ENCODE peak calls at places on chromosome 4, in four cellular contexts. U is OCI-LY7, D is AG09319, P is GM13976. Y is an unnamed sample.

GRCh38 chr4:123622572-123622971 is 226.0 kb downstream of the SPRY1 start:
- DNase-seq in U (no peak), D (no peak), P (no peak), Y (no peak)

GRCh38 chr4:650951-651883 is 22.9 kb downstream of the ATP5ME start:
- DNase-seq in U (no peak), D (no peak), P (no peak), Y (no peak)

GRCh38 chr4:55386073-55386472 is 9.7 kb upstream of the TMEM165 start:
- DNase-seq in U (peak), D (no peak), P (peak), Y (no peak)

GRCh38 chr4:52172166-52172565 is 121.1 kb downstream of the SPATA18 start:
- DNase-seq in U (no peak), D (no peak), P (no peak), Y (no peak)

GRCh38 chr4:186037692-186038658 is 31.0 kb upstream of the TLR3 start:
- DNase-seq in U (peak), D (peak), P (peak), Y (peak)

GRCh38 chr4:116702949-116703348 is 382.4 kb downstream of the TRAM1L1 start:
- DNase-seq in U (peak), D (no peak), P (no peak), Y (no peak)

GRCh38 chr4:110610940-110611785 is 11.7 kb downstream of the PITX2 start:
- DNase-seq in U (no peak), D (no peak), P (no peak), Y (no peak)

GRCh38 chr4:39044947-39045734 is 12.9 kb upstream of the TMEM156 start:
- DNase-seq in U (peak), D (no peak), P (peak), Y (no peak)

GRCh38 chr4:20195071-20195885 is 56.4 kb upstream of the SLIT2 start:
- DNase-seq in U (no peak), D (no peak), P (no peak), Y (no peak)

GRCh38 chr4:17771284-17771908 is 10.0 kb downstream of the FAM184B start:
- DNase-seq in U (no peak), D (no peak), P (no peak), Y (no peak)

GRCh38 chr4:147628415-147628814 is 11.2 kb downstream of the TMEM184C start:
- DNase-seq in U (no peak), D (no peak), P (no peak), Y (no peak)

GRCh38 chr4:33924239-33924638 is 2320.1 kb downstream of the ARAP2 start:
- DNase-seq in U (no peak), D (peak), P (no peak), Y (no peak)

GRCh38 chr4:22500831-22501714 is 14.8 kb downstream of the ADGRA3 start:
- DNase-seq in U (no peak), D (no peak), P (no peak), Y (no peak)

GRCh38 chr4:67682266-67682665 is 18.7 kb downstream of the UBA6 start:
- DNase-seq in U (no peak), D (no peak), P (no peak), Y (no peak)

GRCh38 chr4:38673109-38673978 is 9.3 kb downstream of the KLF3 start:
- DNase-seq in U (no peak), D (peak), P (no peak), Y (no peak)

GRCh38 chr4:153785830-153786721 is 2.8 kb downstream of the SFRP2 start:
- DNase-seq in U (peak), D (no peak), P (peak), Y (peak)

GRCh38 chr4:41506071-41506470 is 31.9 kb upstream of the LIMCH1 start:
- DNase-seq in U (no peak), D (no peak), P (no peak), Y (no peak)

GRCh38 chr4:7823416-7823824 is 116.2 kb downstream of the AFAP1 start:
- DNase-seq in U (no peak), D (no peak), P (no peak), Y (no peak)

GRCh38 chr4:76515975-76516853 is 81.2 kb downstream of the SHROOM3 start:
- DNase-seq in U (no peak), D (no peak), P (peak), Y (peak)

GRCh38 chr4:147498031-147498700 is 17.3 kb downstream of the EDNRA start:
- DNase-seq in U (no peak), D (no peak), P (no peak), Y (no peak)

GRCh38 chr4:120066182-120066524 is 495 bp downstream of the MAD2L1 start:
- DNase-seq in U (peak), D (no peak), P (no peak), Y (peak)

GRCh38 chr4:89493367-89493766 is 185.8 kb upstream of the GPRIN3 start:
- DNase-seq in U (no peak), D (no peak), P (no peak), Y (no peak)

GRCh38 chr4:622071-622995 is 3.0 kb upstream of the PDE6B start:
- DNase-seq in U (no peak), D (no peak), P (no peak), Y (no peak)

GRCh38 chr4:39348371-39349265 is 17.5 kb downstream of the RFC1 start:
- DNase-seq in U (no peak), D (no peak), P (no peak), Y (no peak)

GRCh38 chr4:80231180-80231579 is 33.9 kb downstream of the PRDM8 start:
- DNase-seq in U (no peak), D (no peak), P (no peak), Y (no peak)

GRCh38 chr4:104490770-104491395 is 3.8 kb downstream of the CXXC4 start:
- DNase-seq in U (peak), D (no peak), P (peak), Y (peak)

GRCh38 chr4:185396724-185397402 is at the start of gene ANKRD37:
- DNase-seq in U (no peak), D (no peak), P (no peak), Y (no peak)

GRCh38 chr4:34417160-34417559 is 1827.2 kb downstream of the ARAP2 start:
- DNase-seq in U (no peak), D (no peak), P (no peak), Y (no peak)

GRCh38 chr4:4254666-4255065 is 6.6 kb upstream of the TMEM128 start:
- DNase-seq in U (no peak), D (no peak), P (no peak), Y (no peak)

GRCh38 chr4:159487284-159487747 is 384.4 kb downstream of the RAPGEF2 start:
- DNase-seq in U (peak), D (peak), P (peak), Y (peak)

GRCh38 chr4:152590179-152591031 is 54.5 kb upstream of the FBXW7 start:
- DNase-seq in U (no peak), D (peak), P (no peak), Y (no peak)

GRCh38 chr4:108465886-108466491 is 154.4 kb upstream of the RPL34 start:
- DNase-seq in U (no peak), D (no peak), P (no peak), Y (no peak)

GRCh38 chr4:66000500-66001117 is 330.3 kb upstream of the EPHA5 start:
- DNase-seq in U (no peak), D (no peak), P (no peak), Y (no peak)

GRCh38 chr4:107376293-107376692 is 340.2 kb upstream of the DKK2 start:
- DNase-seq in U (no peak), D (no peak), P (no peak), Y (no peak)

GRCh38 chr4:33959519-33959918 is 2284.8 kb downstream of the ARAP2 start:
- DNase-seq in U (no peak), D (no peak), P (no peak), Y (no peak)

GRCh38 chr4:114561590-114561989 is 37.0 kb upstream of the UGT8 start:
- DNase-seq in U (no peak), D (no peak), P (no peak), Y (no peak)

GRCh38 chr4:2962099-2962455 is 1.1 kb downstream of the NOP14 start:
- DNase-seq in U (peak), D (no peak), P (no peak), Y (peak)

GRCh38 chr4:148015468-148015867 is 283.6 kb downstream of the ARHGAP10 start:
- DNase-seq in U (no peak), D (no peak), P (no peak), Y (no peak)

GRCh38 chr4:144355809-144356757 is 215.6 kb upstream of the GYPA start:
- DNase-seq in U (peak), D (no peak), P (peak), Y (peak)
- TF ChIP-seq CTCF in U (peak), D (no peak), P (no peak), Y (peak)

GRCh38 chr4:176226736-176227135 is 31.4 kb upstream of the SPATA4 start:
- DNase-seq in U (no peak), D (no peak), P (no peak), Y (no peak)

GRCh38 chr4:176230827-176231226 is 35.4 kb upstream of the SPATA4 start:
- DNase-seq in U (no peak), D (no peak), P (no peak), Y (no peak)

DNA sequence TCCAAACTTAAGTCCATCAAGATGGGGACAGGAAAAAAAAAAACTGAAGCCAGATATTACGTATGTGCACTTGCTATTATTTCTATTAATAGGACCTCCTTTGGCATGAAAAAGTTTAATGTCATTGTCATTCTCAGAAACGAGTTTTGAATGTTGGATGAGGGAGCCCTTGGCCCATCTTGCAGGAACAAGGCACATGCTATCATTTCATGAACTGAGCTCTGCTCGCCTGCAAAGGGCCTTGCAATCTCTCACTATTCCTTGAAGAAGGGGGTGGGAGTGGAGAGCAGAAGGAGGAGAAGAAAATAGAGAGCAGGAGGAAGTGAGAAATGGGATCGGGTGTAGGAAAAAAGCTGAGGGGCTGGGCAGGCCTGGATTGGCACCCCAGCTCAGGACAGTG is 34.3 kb upstream of the SPATA4 start:
- DNase-seq in U (no peak), D (no peak), P (no peak), Y (no peak)
- TF ChIP-seq CTCF in U (no peak), D (no peak), P (no peak), Y (no peak)

DNA sequence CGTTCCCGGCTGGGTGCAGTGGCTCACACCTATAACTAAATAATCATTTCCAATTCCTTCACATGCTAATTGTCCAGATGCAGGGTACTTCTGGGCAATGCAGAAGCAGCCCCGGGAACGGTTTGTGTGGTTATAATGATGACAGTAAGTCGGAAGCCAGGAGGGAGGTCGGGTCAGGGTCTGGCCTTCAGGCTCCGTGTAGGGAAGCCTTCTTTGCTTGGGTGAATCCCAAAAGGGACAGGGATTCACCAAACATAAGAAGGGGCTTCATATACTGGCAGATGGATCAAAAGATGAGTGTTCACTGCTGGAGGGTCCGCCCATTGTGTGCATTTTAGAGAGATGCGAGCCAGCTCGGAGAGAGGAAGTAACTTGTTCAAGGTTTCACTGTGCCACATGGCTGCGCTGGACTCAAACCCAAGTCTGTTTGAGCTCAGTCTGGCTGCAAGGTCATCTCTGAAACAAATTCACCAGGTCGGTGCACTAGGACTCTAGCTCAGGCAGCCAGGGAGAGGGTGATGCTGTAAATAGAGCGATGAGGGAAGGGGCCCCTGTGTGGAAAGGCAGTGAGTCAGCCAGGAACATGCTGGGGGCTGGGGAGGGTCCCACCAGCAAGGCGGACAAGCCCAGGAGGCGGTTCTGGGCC is 4.8 kb upstream of the KIAA0232 start:
- DNase-seq in U (no peak), D (no peak), P (no peak), Y (no peak)
- TF ChIP-seq CTCF in U (no peak), D (no peak), P (peak), Y (peak)

GRCh38 chr4:176150283-176150682 is 45.1 kb downstream of the SPATA4 start:
- DNase-seq in U (peak), D (peak), P (no peak), Y (no peak)
- TF ChIP-seq CTCF in U (peak), D (peak), P (no peak), Y (no peak)

DNA sequence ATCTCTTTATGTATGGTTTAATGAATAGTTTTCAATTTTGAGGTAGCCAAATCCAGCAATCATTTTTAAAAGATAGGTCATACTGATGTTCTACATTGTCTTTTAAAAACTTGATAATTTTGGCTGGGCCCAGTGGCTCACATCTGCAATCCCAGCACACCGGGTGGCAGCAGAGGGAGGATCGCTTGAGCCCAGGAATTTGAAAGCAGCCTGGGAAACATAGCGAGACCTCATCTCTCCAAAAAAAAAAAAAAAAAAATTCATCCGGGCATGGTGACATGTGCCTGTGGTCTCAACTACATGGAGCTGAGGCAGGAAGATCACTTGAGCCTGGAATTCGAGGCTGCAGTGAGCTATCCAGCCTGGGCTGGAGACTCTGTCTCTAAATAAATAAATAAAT is 419.8 kb downstream of the GALNTL6 start:
- DNase-seq in U (no peak), D (no peak), P (no peak), Y (no peak)
- TF ChIP-seq CTCF in U (no peak), D (no peak), P (no peak), Y (no peak)